ENCODE peak calls at places on chromosomes 6 and 20, in six cellular contexts. S is HL-60, M is choroid plexus epithelial cell, D is cardiac muscle cell, Y is astrocyte of the cerebellum, I is mesothelial cell of epicardium. Q is an unnamed sample.

GRCh38 chr6:28353981-28354676 is 4.4 kb downstream of the ZKSCAN3 start:
- DNase-seq in Y (no peak), I (no peak), D (peak), S (no peak), M (peak), Q (no peak)

GRCh38 chr6:119620846-119621570 is 271.4 kb upstream of the MAN1A1 start:
- DNase-seq in I (no peak), S (no peak), M (peak), Y (peak), D (peak), Q (no peak)

GRCh38 chr6:10720229-10720959 is 2.5 kb upstream of the TMEM14C start:
- DNase-seq in I (no peak), M (peak), Y (no peak), D (peak), S (no peak), Q (no peak)

GRCh38 chr6:105917038-105917695 is 169.0 kb upstream of the PRDM1 start:
- DNase-seq in I (no peak), S (no peak), Y (no peak), M (no peak), D (no peak), Q (no peak)

GRCh38 chr20:22542427-22542826 is 41.9 kb downstream of the FOXA2 start:
- DNase-seq in M (no peak), I (no peak), Y (no peak), S (no peak), D (no peak), Q (no peak)

GRCh38 chr6:98747960-98748359 is 86.4 kb upstream of the POU3F2 start:
- DNase-seq in M (no peak), S (no peak), Y (no peak), D (no peak), I (no peak), Q (no peak)

GRCh38 chr6:5827061-5828037 is 179.4 kb downstream of the NRN1 start:
- DNase-seq in D (no peak), M (no peak), S (peak), I (no peak), Y (no peak), Q (no peak)

GRCh38 chr6:11265932-11266331 is 33.5 kb upstream of the NEDD9 start:
- DNase-seq in I (no peak), M (no peak), S (no peak), D (no peak), Y (no peak), Q (no peak)

GRCh38 chr6:103139377-103139776 is 1720.3 kb downstream of the HACE1 start:
- DNase-seq in S (no peak), I (no peak), Y (no peak), M (no peak), D (no peak), Q (no peak)

GRCh38 chr20:17630806-17631195 is 51.2 kb downstream of the RRBP1 start:
- DNase-seq in M (no peak), I (no peak), D (no peak), S (no peak), Y (no peak), Q (no peak)

GRCh38 chr6:36499918-36500317 is 47.4 kb downstream of the STK38 start:
- DNase-seq in M (no peak), I (no peak), D (peak), S (no peak), Y (no peak), Q (no peak)

GRCh38 chr6:149834513-149835481 is 29.4 kb downstream of the LRP11 start:
- DNase-seq in D (peak), M (peak), S (no peak), Y (peak), I (no peak), Q (peak)

GRCh38 chr20:11437611-11438380 is 479.9 kb upstream of the BTBD3 start:
- DNase-seq in D (no peak), I (no peak), S (no peak), Y (no peak), M (no peak), Q (no peak)

GRCh38 chr20:25288291-25289181 is 40.7 kb downstream of the PYGB start:
- DNase-seq in Y (no peak), M (no peak), I (no peak), D (no peak), S (no peak), Q (no peak)

GRCh38 chr6:56692586-56693245 is 50.0 kb upstream of the DST start:
- DNase-seq in M (peak), D (peak), S (peak), Y (no peak), I (no peak), Q (no peak)

GRCh38 chr20:57671662-57672061 is 38.2 kb downstream of the PMEPA1 start:
- DNase-seq in Y (no peak), S (no peak), D (no peak), I (no peak), M (no peak), Q (no peak)

GRCh38 chr6:136324981-136325380 is 35.3 kb upstream of the BCLAF1 start:
- DNase-seq in D (no peak), I (no peak), S (no peak), Y (no peak), M (no peak), Q (no peak)
- TF ChIP-seq CTCF in D (no peak), I (no peak), S (no peak), Y (no peak), M (no peak), Q (no peak)

DNA sequence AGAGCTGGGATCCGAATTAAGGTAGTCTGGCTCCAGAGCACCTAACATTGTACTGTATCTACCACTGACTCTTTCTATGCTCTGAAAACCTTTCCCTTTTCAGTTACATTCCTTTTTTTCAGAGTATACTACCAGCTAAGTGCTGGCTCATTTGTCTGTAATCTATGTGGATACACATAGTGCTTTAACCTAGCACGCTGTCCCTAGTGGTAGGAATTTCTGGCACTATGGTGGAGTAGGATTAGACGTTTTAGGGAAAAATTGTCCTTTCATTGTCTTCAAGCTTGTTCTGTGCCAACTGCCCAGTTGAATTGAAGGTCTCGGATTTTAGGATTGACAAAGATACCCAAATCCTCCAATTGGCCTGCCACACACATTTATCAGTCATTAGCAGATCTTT is 259.1 kb upstream of the FERMT1 start:
- DNase-seq in S (no peak), D (peak), M (peak), I (no peak), Y (no peak), Q (no peak)
- TF ChIP-seq CTCF in S (no peak), D (peak), M (peak), I (peak), Y (peak), Q (peak)

GRCh38 chr20:4013041-4013440 is 2.3 kb downstream of the RNF24 start:
- DNase-seq in Y (no peak), I (no peak), S (no peak), D (no peak), M (no peak), Q (no peak)

GRCh38 chr20:4012631-4013030 is 2.7 kb downstream of the RNF24 start:
- DNase-seq in Y (no peak), I (no peak), M (peak), S (no peak), D (peak), Q (no peak)

GRCh38 chr20:4008877-4009276 is 6.5 kb downstream of the RNF24 start:
- DNase-seq in S (no peak), D (no peak), Y (no peak), I (no peak), M (no peak), Q (no peak)

GRCh38 chr20:4009305-4009704 is 6.1 kb downstream of the RNF24 start:
- DNase-seq in S (no peak), Y (no peak), I (no peak), D (peak), M (no peak), Q (no peak)

GRCh38 chr20:4011226-4011975 is 4.0 kb downstream of the RNF24 start:
- DNase-seq in D (no peak), I (no peak), M (no peak), S (no peak), Y (no peak), Q (no peak)
- TF ChIP-seq CTCF in D (no peak), I (no peak), M (no peak), S (no peak), Y (no peak), Q (no peak)

GRCh38 chr20:9615118-9615517 is 100.7 kb downstream of the LAMP5 start:
- DNase-seq in S (no peak), M (no peak), I (no peak), Y (no peak), D (no peak), Q (no peak)

GRCh38 chr20:9615766-9616454 is 101.5 kb downstream of the LAMP5 start:
- DNase-seq in D (no peak), I (no peak), M (no peak), S (peak), Y (no peak), Q (no peak)

GRCh38 chr20:9616455-9616805 is 102.0 kb downstream of the LAMP5 start:
- DNase-seq in S (no peak), I (no peak), D (no peak), Y (no peak), M (no peak), Q (no peak)

GRCh38 chr20:9617062-9617461 is 102.7 kb downstream of the LAMP5 start:
- DNase-seq in I (peak), Y (peak), D (peak), M (peak), S (peak), Q (peak)

DNA sequence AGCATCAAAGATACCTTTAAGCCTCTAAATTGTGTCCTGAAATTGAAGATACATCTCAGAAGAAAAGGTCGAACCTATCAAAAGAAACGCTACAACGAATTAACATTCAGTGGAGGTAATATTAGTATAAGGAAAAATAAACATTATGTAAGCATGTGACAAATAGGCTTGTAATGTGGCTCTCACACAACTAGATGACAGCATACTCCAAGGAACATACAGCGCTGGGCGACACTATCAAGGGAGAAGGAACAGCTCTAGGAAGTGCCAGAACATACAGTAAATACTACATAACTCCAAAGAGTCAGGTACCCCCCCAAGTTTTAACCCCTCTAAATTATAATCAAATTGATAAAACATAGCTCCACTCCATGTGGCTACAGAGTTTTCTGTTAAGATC is 103.5 kb downstream of the LAMP5 start:
- DNase-seq in M (peak), Y (peak), S (no peak), I (no peak), D (peak), Q (no peak)
- TF ChIP-seq CTCF in M (peak), Y (peak), S (peak), I (no peak), D (peak), Q (peak)

DNA sequence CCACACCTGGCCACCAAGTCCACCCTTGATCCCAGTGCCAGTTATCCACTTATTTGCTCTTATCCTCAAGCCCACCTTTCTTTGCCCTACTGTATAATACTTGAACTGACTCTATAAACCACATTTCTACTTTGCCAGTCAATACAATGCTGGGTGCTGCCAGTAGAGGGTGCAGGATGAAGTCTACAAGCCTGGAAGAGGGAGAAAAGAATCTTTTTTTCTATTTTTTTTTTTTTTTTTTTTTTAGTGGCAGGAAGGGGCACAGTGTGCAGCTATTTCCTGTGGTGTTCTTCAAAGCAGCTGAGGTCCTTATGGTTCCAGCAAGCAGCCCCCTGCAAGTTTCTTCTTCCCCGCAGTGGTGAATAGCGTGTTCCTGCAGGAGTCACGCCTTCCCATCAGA is 22.2 kb upstream of the GABRR1 start:
- DNase-seq in Y (no peak), D (peak), M (peak), S (no peak), I (no peak), Q (no peak)
- TF ChIP-seq CTCF in Y (peak), D (peak), M (peak), S (peak), I (no peak), Q (peak)

Q was measured in progenitor cell of endocrine pancreas.